ENCODE peak calls at places on chromosomes 7 and 10, in ten cellular contexts. T is anterior cingulate cortex; I is RCC 7860; E is activated naive CD4-positive, alpha-beta T cell treated with Interleukin-2 at 50 U/mL for 16 hours; X is cardiac fibroblast; V is nephron progenitor cell; F is Kasumi-1; H is LHCN-M2; R is GM19239; Y is psoas muscle. N is an unnamed sample.

GRCh38 chr7:129969881-129970446 is 17.2 kb upstream of the UBE2H start:
- DNase-seq in T (no peak), I (peak), E (no peak), X (peak), V (no peak), F (no peak), H (peak), R (no peak), Y (no peak), N (peak)

GRCh38 chr7:157668221-157668883 is 331.5 kb downstream of the DNAJB6 start:
- DNase-seq in T (no peak), I (no peak), E (no peak), X (no peak), V (no peak), F (peak), H (no peak), R (no peak), Y (no peak), N (no peak)

GRCh38 chr10:46558411-46559185 is 2.1 kb upstream of the GPRIN2 start:
- DNase-seq in T (no peak), I (no peak), E (peak), X (no peak), V (peak), F (no peak), H (no peak), R (no peak), Y (no peak), N (no peak)

GRCh38 chr10:103793429-103793828 is 61.9 kb downstream of the SH3PXD2A start:
- DNase-seq in T (no peak), I (no peak), E (no peak), X (no peak), V (no peak), F (no peak), H (no peak), R (no peak), Y (no peak), N (no peak)

GRCh38 chr7:157574120-157574519 is 237.3 kb downstream of the DNAJB6 start:
- DNase-seq in T (no peak), I (no peak), E (peak), X (no peak), V (no peak), F (no peak), H (no peak), R (no peak), Y (no peak), N (no peak)

GRCh38 chr10:82288461-82288881 is 413.5 kb downstream of the NRG3 start:
- DNase-seq in T (no peak), I (peak), E (no peak), X (peak), V (no peak), F (no peak), H (no peak), R (no peak), Y (no peak), N (no peak)

GRCh38 chr7:24778543-24779282 is 21.4 kb upstream of the GSDME start:
- DNase-seq in T (peak), I (peak), E (no peak), X (peak), V (no peak), F (peak), H (peak), R (no peak), Y (peak), N (peak)

GRCh38 chr10:121788115-121788514 is 139.7 kb downstream of the ATE1 start:
- DNase-seq in T (no peak), I (no peak), E (no peak), X (peak), V (no peak), F (no peak), H (no peak), R (no peak), Y (no peak), N (no peak)

GRCh38 chr7:18087687-18088078 is 60.0 kb upstream of the PRPS1L1 start:
- DNase-seq in T (peak), I (no peak), E (no peak), X (no peak), V (peak), F (no peak), H (no peak), R (no peak), Y (no peak), N (no peak)

GRCh38 chr7:131265227-131265626 is 62.4 kb upstream of the MKLN1 start:
- DNase-seq in T (peak), I (no peak), E (no peak), X (no peak), V (no peak), F (no peak), H (no peak), R (no peak), Y (no peak), N (no peak)

GRCh38 chr10:132157101-132157500 is 29.6 kb upstream of the DPYSL4 start:
- DNase-seq in T (no peak), I (no peak), E (no peak), X (no peak), V (no peak), F (no peak), H (no peak), R (no peak), Y (peak), N (no peak)

GRCh38 chr10:80443531-80443974 is 10.6 kb upstream of the TSPAN14 start:
- DNase-seq in T (no peak), I (peak), E (no peak), X (peak), V (no peak), F (peak), H (no peak), R (no peak), Y (no peak), N (peak)

GRCh38 chr7:136976504-136977251 is 108.2 kb downstream of the CHRM2 start:
- DNase-seq in T (no peak), I (no peak), E (no peak), X (no peak), V (no peak), F (no peak), H (peak), R (no peak), Y (no peak), N (no peak)

GRCh38 chr10:81405399-81405798 is 469.6 kb upstream of the NRG3 start:
- DNase-seq in T (no peak), I (no peak), E (no peak), X (no peak), V (no peak), F (no peak), H (no peak), R (no peak), Y (no peak), N (no peak)

GRCh38 chr10:114511875-114512274 is 107.6 kb upstream of the AFAP1L2 start:
- DNase-seq in T (no peak), I (no peak), E (no peak), X (no peak), V (no peak), F (no peak), H (no peak), R (no peak), Y (no peak), N (no peak)

GRCh38 chr10:125562737-125563136 is 120.2 kb downstream of the TEX36 start:
- DNase-seq in T (no peak), I (no peak), E (no peak), X (no peak), V (no peak), F (no peak), H (no peak), R (no peak), Y (no peak), N (no peak)

GRCh38 chr7:77247206-77247850 is 47.7 kb upstream of the FGL2 start:
- DNase-seq in T (peak), I (peak), E (peak), X (peak), V (peak), F (peak), H (peak), R (peak), Y (peak), N (peak)

GRCh38 chr10:33965795-33966581 is 631.5 kb upstream of the NRP1 start:
- DNase-seq in T (no peak), I (no peak), E (no peak), X (no peak), V (no peak), F (peak), H (no peak), R (no peak), Y (no peak), N (no peak)

GRCh38 chr10:73763343-73763742 is 18.5 kb upstream of the CHCHD1 start:
- DNase-seq in T (no peak), I (no peak), E (no peak), X (no peak), V (no peak), F (no peak), H (no peak), R (no peak), Y (no peak), N (no peak)

GRCh38 chr10:17906002-17906401 is 45.7 kb upstream of the SLC39A12 start:
- DNase-seq in T (no peak), I (no peak), E (no peak), X (no peak), V (no peak), F (no peak), H (no peak), R (no peak), Y (no peak), N (no peak)

GRCh38 chr7:158805937-158806336 is 23.4 kb downstream of the ESYT2 start:
- DNase-seq in T (no peak), I (no peak), E (no peak), X (no peak), V (no peak), F (no peak), H (no peak), R (no peak), Y (no peak), N (no peak)

GRCh38 chr7:84497873-84498272 is 303.3 kb upstream of the SEMA3A start:
- DNase-seq in T (no peak), I (no peak), E (no peak), X (no peak), V (no peak), F (no peak), H (no peak), R (no peak), Y (no peak), N (peak)

GRCh38 chr7:17030559-17030958 is 148.8 kb upstream of the AGR3 start:
- DNase-seq in T (no peak), I (no peak), E (no peak), X (no peak), V (no peak), F (peak), H (peak), R (no peak), Y (no peak), N (no peak)

GRCh38 chr7:50497068-50497642 is 47.0 kb upstream of the FIGNL1 start:
- DNase-seq in T (no peak), I (peak), E (no peak), X (peak), V (no peak), F (no peak), H (peak), R (no peak), Y (no peak), N (peak)

GRCh38 chr7:23680417-23681405 is 712 bp downstream of the FAM221A start:
- DNase-seq in T (peak), I (no peak), E (peak), X (peak), V (peak), F (peak), H (peak), R (peak), Y (peak), N (peak)

GRCh38 chr7:1856966-1857441 is 186.9 kb downstream of the ELFN1 start:
- DNase-seq in T (no peak), I (no peak), E (no peak), X (no peak), V (peak), F (no peak), H (no peak), R (no peak), Y (peak), N (no peak)

GRCh38 chr10:92290076-92290836 is 622 bp downstream of the CPEB3 start:
- DNase-seq in T (peak), I (peak), E (peak), X (peak), V (no peak), F (peak), H (peak), R (no peak), Y (peak), N (peak)

GRCh38 chr7:95686109-95686508 is 86.2 kb upstream of the DYNC1I1 start:
- DNase-seq in T (peak), I (peak), E (no peak), X (peak), V (peak), F (peak), H (peak), R (no peak), Y (peak), N (peak)

GRCh38 chr7:156816943-156817572 is 75.9 kb downstream of the LMBR1 start:
- DNase-seq in T (no peak), I (peak), E (no peak), X (peak), V (no peak), F (peak), H (peak), R (no peak), Y (no peak), N (peak)

GRCh38 chr10:28677889-28678686 is 767 bp downstream of the BAMBI start:
- DNase-seq in T (no peak), I (peak), E (peak), X (peak), V (peak), F (peak), H (no peak), R (no peak), Y (peak), N (peak)

GRCh38 chr10:613217-613616 is 76.3 kb downstream of the DIP2C start:
- DNase-seq in T (no peak), I (no peak), E (no peak), X (no peak), V (no peak), F (no peak), H (peak), R (no peak), Y (no peak), N (no peak)

GRCh38 chr7:24701232-24701898 is 55.9 kb downstream of the GSDME start:
- DNase-seq in T (peak), I (peak), E (no peak), X (peak), V (no peak), F (no peak), H (peak), R (no peak), Y (no peak), N (peak)

GRCh38 chr10:131387018-131387529 is 75.6 kb upstream of the TCERG1L start:
- DNase-seq in T (no peak), I (no peak), E (no peak), X (no peak), V (no peak), F (no peak), H (no peak), R (no peak), Y (no peak), N (no peak)

GRCh38 chr7:112357136-112357535 is 93.1 kb upstream of the IFRD1 start:
- DNase-seq in T (no peak), I (no peak), E (no peak), X (no peak), V (no peak), F (no peak), H (no peak), R (no peak), Y (no peak), N (no peak)

GRCh38 chr10:5628798-5629788 is 37.3 kb downstream of the ASB13 start:
- DNase-seq in T (no peak), I (no peak), E (no peak), X (peak), V (no peak), F (no peak), H (peak), R (no peak), Y (no peak), N (peak)